ENCODE peak calls at places on chromosomes 7 and 10, in five cellular contexts. One of them, this sample, is unnamed.

GRCh38 chr10:59000162-59000825 is 176.1 kb upstream of the PHYHIPL start:
- DNase-seq in NCI-H1694: no peak
- DNase-seq in EL: no peak
- DNase-seq in NCI-H2171 treated with DMSO at 0.1 percent for 48 hours: no peak
- DNase-seq in kidney tubule cell: no peak
- DNase-seq in this sample: no peak

GRCh38 chr10:131652416-131652815 is 248.4 kb upstream of the PPP2R2D start:
- DNase-seq in EL: no peak
- DNase-seq in NCI-H1694: no peak
- DNase-seq in NCI-H2171 treated with DMSO at 0.1 percent for 48 hours: no peak
- DNase-seq in kidney tubule cell: no peak
- DNase-seq in this sample: no peak

GRCh38 chr7:131284702-131285419 is 42.8 kb upstream of the MKLN1 start:
- DNase-seq in NCI-H1694: no peak
- DNase-seq in NCI-H2171 treated with DMSO at 0.1 percent for 48 hours: peak; percentile 35
- DNase-seq in EL: no peak
- DNase-seq in kidney tubule cell: peak; percentile 78
- DNase-seq in this sample: peak; percentile 11

GRCh38 chr10:130485958-130486680 is 349.9 kb downstream of the GLRX3 start:
- DNase-seq in NCI-H2171 treated with DMSO at 0.1 percent for 48 hours: no peak
- DNase-seq in NCI-H1694: no peak
- DNase-seq in kidney tubule cell: no peak
- DNase-seq in EL: no peak
- DNase-seq in this sample: no peak

GRCh38 chr10:1737222-1738061 is at the start of gene ADARB2:
- DNase-seq in NCI-H1694: peak; percentile 83
- DNase-seq in NCI-H2171 treated with DMSO at 0.1 percent for 48 hours: peak; percentile 86
- DNase-seq in kidney tubule cell: peak; percentile 60
- DNase-seq in EL: no peak
- DNase-seq in this sample: peak; percentile 1

GRCh38 chr7:28015169-28015568 is 165.4 kb downstream of the JAZF1 start:
- DNase-seq in NCI-H2171 treated with DMSO at 0.1 percent for 48 hours: no peak
- DNase-seq in NCI-H1694: no peak
- DNase-seq in EL: no peak
- DNase-seq in kidney tubule cell: no peak
- DNase-seq in this sample: no peak

GRCh38 chr7:43725251-43725650 is 4.1 kb downstream of the COA1 start:
- DNase-seq in NCI-H1694: no peak
- DNase-seq in EL: no peak
- DNase-seq in NCI-H2171 treated with DMSO at 0.1 percent for 48 hours: no peak
- DNase-seq in kidney tubule cell: no peak
- DNase-seq in this sample: peak; percentile 25

GRCh38 chr10:10394933-10395658 is 622.6 kb upstream of the CELF2 start:
- DNase-seq in kidney tubule cell: no peak
- DNase-seq in NCI-H1694: no peak
- DNase-seq in EL: peak; percentile 1
- DNase-seq in NCI-H2171 treated with DMSO at 0.1 percent for 48 hours: no peak
- DNase-seq in this sample: peak; percentile 28

GRCh38 chr10:131968949-131969348 is 12.8 kb downstream of the BNIP3 start:
- DNase-seq in NCI-H1694: no peak
- DNase-seq in EL: no peak
- DNase-seq in NCI-H2171 treated with DMSO at 0.1 percent for 48 hours: no peak
- DNase-seq in kidney tubule cell: no peak
- DNase-seq in this sample: no peak

GRCh38 chr7:73823873-73824597 is 6.8 kb upstream of the CLDN4 start:
- DNase-seq in EL: no peak
- DNase-seq in kidney tubule cell: no peak
- DNase-seq in NCI-H1694: no peak
- DNase-seq in NCI-H2171 treated with DMSO at 0.1 percent for 48 hours: no peak
- DNase-seq in this sample: no peak

GRCh38 chr7:38178695-38179344 is 775 bp downstream of the STARD3NL start:
- DNase-seq in kidney tubule cell: no peak
- DNase-seq in NCI-H1694: no peak
- DNase-seq in NCI-H2171 treated with DMSO at 0.1 percent for 48 hours: peak; percentile 39
- DNase-seq in EL: no peak
- DNase-seq in this sample: peak; percentile 65

GRCh38 chr7:98687331-98687863 is 70.3 kb downstream of the NPTX2 start:
- DNase-seq in NCI-H1694: no peak
- DNase-seq in NCI-H2171 treated with DMSO at 0.1 percent for 48 hours: peak; percentile 14
- DNase-seq in kidney tubule cell: no peak
- DNase-seq in EL: no peak
- DNase-seq in this sample: no peak

GRCh38 chr10:79255007-79255507 is 92.2 kb upstream of the PPIF start:
- DNase-seq in NCI-H1694: no peak
- DNase-seq in EL: no peak
- DNase-seq in kidney tubule cell: no peak
- DNase-seq in NCI-H2171 treated with DMSO at 0.1 percent for 48 hours: peak; percentile 92
- DNase-seq in this sample: no peak

GRCh38 chr10:32963102-32963501 is 5.1 kb upstream of the ITGB1 start:
- DNase-seq in NCI-H1694: no peak
- DNase-seq in kidney tubule cell: peak; percentile 53
- DNase-seq in EL: peak; percentile 86
- DNase-seq in NCI-H2171 treated with DMSO at 0.1 percent for 48 hours: no peak
- DNase-seq in this sample: peak; percentile 92

GRCh38 chr7:1460757-1461639 is 1.7 kb upstream of the MICALL2 start:
- DNase-seq in kidney tubule cell: peak; percentile 43
- DNase-seq in NCI-H1694: no peak
- DNase-seq in NCI-H2171 treated with DMSO at 0.1 percent for 48 hours: no peak
- DNase-seq in EL: peak; percentile 23
- DNase-seq in this sample: peak; percentile 59

GRCh38 chr10:71966046-71967004 is 2.1 kb downstream of the CHST3 start:
- DNase-seq in EL: peak; percentile 87
- DNase-seq in NCI-H2171 treated with DMSO at 0.1 percent for 48 hours: no peak
- DNase-seq in NCI-H1694: no peak
- DNase-seq in kidney tubule cell: peak; percentile 89
- DNase-seq in this sample: no peak

GRCh38 chr7:50679218-50680007 is 103.3 kb downstream of the GRB10 start:
- DNase-seq in NCI-H2171 treated with DMSO at 0.1 percent for 48 hours: peak; percentile 57
- DNase-seq in kidney tubule cell: peak; percentile 56
- DNase-seq in NCI-H1694: peak; percentile 84
- DNase-seq in EL: peak; percentile 52
- DNase-seq in this sample: peak; percentile 70

GRCh38 chr10:75165684-75166622 is 44.6 kb upstream of the VDAC2 start:
- DNase-seq in NCI-H2171 treated with DMSO at 0.1 percent for 48 hours: no peak
- DNase-seq in NCI-H1694: no peak
- DNase-seq in kidney tubule cell: peak; percentile 37
- DNase-seq in EL: peak; percentile 23
- DNase-seq in this sample: peak; percentile 50

This sample was measured in choroid plexus epithelial cell.